ENCODE peak calls at places on chromosomes 6 and 20, in five cellular contexts. One of them, this sample, is unnamed. For H3K4me1, the result is how much of the 10 kb centered on the place peaks cover.

GRCh38 chr20:36523341-36523740 is 18.0 kb upstream of the MYL9 start:
- DNase-seq in heart left ventricle: no peak
- DNase-seq in CD8-positive, alpha-beta T cell: no peak
- DNase-seq in adrenal gland: no peak
- DNase-seq in right cardiac atrium: no peak
- DNase-seq in this sample: no peak

GRCh38 chr6:20978176-20978614 is 443.9 kb downstream of the CDKAL1 start:
- DNase-seq in adrenal gland: no peak
- DNase-seq in right cardiac atrium: no peak
- DNase-seq in heart left ventricle: no peak
- DNase-seq in CD8-positive, alpha-beta T cell: no peak
- DNase-seq in this sample: no peak

GRCh38 chr6:164286021-164286420 is 871.5 kb downstream of the QKI start:
- DNase-seq in heart left ventricle: no peak
- DNase-seq in right cardiac atrium: no peak
- DNase-seq in adrenal gland: no peak
- DNase-seq in CD8-positive, alpha-beta T cell: no peak
- DNase-seq in this sample: no peak

GRCh38 chr6:141290871-141291270 is 841.9 kb upstream of the GJE1 start:
- DNase-seq in adrenal gland: no peak
- DNase-seq in CD8-positive, alpha-beta T cell: no peak
- DNase-seq in heart left ventricle: no peak
- DNase-seq in right cardiac atrium: no peak
- DNase-seq in this sample: no peak

GRCh38 chr6:165988757-165989456 is 178.7 kb downstream of the TBXT start:
- DNase-seq in adrenal gland: no peak
- DNase-seq in right cardiac atrium: peak
- DNase-seq in heart left ventricle: no peak
- DNase-seq in CD8-positive, alpha-beta T cell: no peak
- DNase-seq in this sample: no peak

GRCh38 chr6:13411484-13411883 is 75.9 kb downstream of the GFOD1 start:
- DNase-seq in CD8-positive, alpha-beta T cell: no peak
- DNase-seq in adrenal gland: peak
- DNase-seq in right cardiac atrium: no peak
- DNase-seq in heart left ventricle: no peak
- DNase-seq in this sample: no peak

GRCh38 chr6:141764388-141764787 is 368.3 kb upstream of the GJE1 start:
- DNase-seq in CD8-positive, alpha-beta T cell: no peak
- DNase-seq in heart left ventricle: no peak
- DNase-seq in adrenal gland: no peak
- DNase-seq in right cardiac atrium: no peak
- DNase-seq in this sample: no peak

GRCh38 chr6:79570129-79570801 is 33.0 kb upstream of the LCA5 start:
- DNase-seq in heart left ventricle: no peak
- DNase-seq in CD8-positive, alpha-beta T cell: no peak
- DNase-seq in adrenal gland: peak
- DNase-seq in right cardiac atrium: no peak
- DNase-seq in this sample: peak

GRCh38 chr6:13368716-13369115 is 40.4 kb upstream of the TBC1D7 start:
- DNase-seq in heart left ventricle: no peak
- DNase-seq in CD8-positive, alpha-beta T cell: no peak
- DNase-seq in right cardiac atrium: no peak
- DNase-seq in adrenal gland: no peak
- DNase-seq in this sample: no peak

GRCh38 chr6:64732888-64733287 is 974.1 kb downstream of the EYS start:
- DNase-seq in adrenal gland: no peak
- DNase-seq in right cardiac atrium: no peak
- DNase-seq in CD8-positive, alpha-beta T cell: no peak
- DNase-seq in heart left ventricle: no peak
- DNase-seq in this sample: peak

GRCh38 chr6:28211840-28212509 is 13.1 kb upstream of the ZSCAN9 start:
- DNase-seq in right cardiac atrium: no peak
- DNase-seq in adrenal gland: no peak
- DNase-seq in CD8-positive, alpha-beta T cell: no peak
- DNase-seq in heart left ventricle: no peak
- DNase-seq in this sample: peak
- H3K27ac ChIP-seq in right cardiac atrium: no peak
- H3K27ac ChIP-seq in adrenal gland: no peak
- H3K27ac ChIP-seq in CD8-positive, alpha-beta T cell: no peak
- H3K27ac ChIP-seq in heart left ventricle: no peak
- H3K27ac ChIP-seq in this sample: peak

GRCh38 chr6:105872244-105872643 is 213.9 kb upstream of the PRDM1 start:
- DNase-seq in right cardiac atrium: peak
- DNase-seq in adrenal gland: peak
- DNase-seq in CD8-positive, alpha-beta T cell: no peak
- DNase-seq in heart left ventricle: peak
- DNase-seq in this sample: no peak
- H3K4me1 ChIP-seq in right cardiac atrium: under half
- H3K4me1 ChIP-seq in adrenal gland: under half
- H3K4me1 ChIP-seq in CD8-positive, alpha-beta T cell: under half
- H3K4me1 ChIP-seq in heart left ventricle: under half
- H3K4me1 ChIP-seq in this sample: under half

GRCh38 chr20:40960101-40960500 is 68.5 kb upstream of the TOP1 start:
- DNase-seq in heart left ventricle: no peak
- DNase-seq in adrenal gland: peak
- DNase-seq in right cardiac atrium: no peak
- DNase-seq in CD8-positive, alpha-beta T cell: no peak
- DNase-seq in this sample: no peak
- H3K27ac ChIP-seq in heart left ventricle: no peak
- H3K27ac ChIP-seq in adrenal gland: no peak
- H3K27ac ChIP-seq in right cardiac atrium: no peak
- H3K27ac ChIP-seq in CD8-positive, alpha-beta T cell: no peak
- H3K27ac ChIP-seq in this sample: no peak

GRCh38 chr20:57662028-57662312 is 41.7 kb upstream of the ZBP1 start:
- DNase-seq in adrenal gland: no peak
- DNase-seq in CD8-positive, alpha-beta T cell: no peak
- DNase-seq in right cardiac atrium: no peak
- DNase-seq in heart left ventricle: peak
- DNase-seq in this sample: no peak

GRCh38 chr20:57660510-57661199 is 40.4 kb upstream of the ZBP1 start:
- DNase-seq in right cardiac atrium: no peak
- DNase-seq in heart left ventricle: peak
- DNase-seq in adrenal gland: peak
- DNase-seq in CD8-positive, alpha-beta T cell: no peak
- DNase-seq in this sample: peak

GRCh38 chr20:57659789-57660509 is 39.7 kb upstream of the ZBP1 start:
- DNase-seq in right cardiac atrium: peak
- DNase-seq in adrenal gland: peak
- DNase-seq in heart left ventricle: peak
- DNase-seq in CD8-positive, alpha-beta T cell: no peak
- DNase-seq in this sample: no peak

GRCh38 chr20:57662313-57663240 is 42.4 kb upstream of the ZBP1 start:
- DNase-seq in right cardiac atrium: peak
- DNase-seq in heart left ventricle: peak
- DNase-seq in adrenal gland: peak
- DNase-seq in CD8-positive, alpha-beta T cell: no peak
- DNase-seq in this sample: no peak

GRCh38 chr20:57661201-57662027 is 41.2 kb upstream of the ZBP1 start:
- DNase-seq in right cardiac atrium: peak
- DNase-seq in CD8-positive, alpha-beta T cell: no peak
- DNase-seq in adrenal gland: peak
- DNase-seq in heart left ventricle: peak
- DNase-seq in this sample: peak
- H3K4me1 ChIP-seq in right cardiac atrium: under half
- H3K4me1 ChIP-seq in CD8-positive, alpha-beta T cell: under half
- H3K4me1 ChIP-seq in adrenal gland: under half
- H3K4me1 ChIP-seq in heart left ventricle: under half
- H3K4me1 ChIP-seq in this sample: under half

DNA sequence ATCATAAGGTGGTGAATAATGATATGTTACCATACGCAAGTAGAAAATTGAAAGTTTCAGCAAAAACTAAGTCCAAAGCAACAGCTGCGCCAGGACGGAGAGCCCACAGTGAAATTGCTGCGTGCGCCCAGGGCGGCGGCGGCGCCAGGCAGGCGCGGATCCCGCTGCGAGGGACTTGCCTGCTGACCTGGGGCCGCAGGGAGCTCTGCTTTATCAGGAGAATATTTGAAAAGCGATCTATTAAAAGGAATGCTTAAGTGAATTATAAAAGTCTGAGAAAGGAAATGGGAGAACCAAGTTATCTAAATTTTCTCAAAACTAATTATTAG is 85.4 kb downstream of the THBS2 start:
- DNase-seq in right cardiac atrium: peak
- DNase-seq in heart left ventricle: peak
- DNase-seq in CD8-positive, alpha-beta T cell: no peak
- DNase-seq in adrenal gland: peak
- DNase-seq in this sample: peak
- H3K27ac ChIP-seq in right cardiac atrium: peak
- H3K27ac ChIP-seq in heart left ventricle: peak
- H3K27ac ChIP-seq in CD8-positive, alpha-beta T cell: no peak
- H3K27ac ChIP-seq in adrenal gland: peak
- H3K27ac ChIP-seq in this sample: peak

GRCh38 chr20:3801299-3801698 is 5.2 kb downstream of the CDC25B start:
- DNase-seq in adrenal gland: no peak
- DNase-seq in heart left ventricle: peak
- DNase-seq in right cardiac atrium: no peak
- DNase-seq in CD8-positive, alpha-beta T cell: no peak
- DNase-seq in this sample: no peak
- H3K4me1 ChIP-seq in adrenal gland: under half
- H3K4me1 ChIP-seq in heart left ventricle: under half
- H3K4me1 ChIP-seq in right cardiac atrium: under half
- H3K4me1 ChIP-seq in CD8-positive, alpha-beta T cell: half or more
- H3K4me1 ChIP-seq in this sample: under half

GRCh38 chr20:48898210-48898609 is 23.3 kb upstream of the ARFGEF2 start:
- DNase-seq in right cardiac atrium: no peak
- DNase-seq in CD8-positive, alpha-beta T cell: no peak
- DNase-seq in adrenal gland: peak
- DNase-seq in heart left ventricle: no peak
- DNase-seq in this sample: no peak
- H3K27ac ChIP-seq in right cardiac atrium: no peak
- H3K27ac ChIP-seq in CD8-positive, alpha-beta T cell: no peak
- H3K27ac ChIP-seq in adrenal gland: no peak
- H3K27ac ChIP-seq in heart left ventricle: no peak
- H3K27ac ChIP-seq in this sample: no peak

DNA sequence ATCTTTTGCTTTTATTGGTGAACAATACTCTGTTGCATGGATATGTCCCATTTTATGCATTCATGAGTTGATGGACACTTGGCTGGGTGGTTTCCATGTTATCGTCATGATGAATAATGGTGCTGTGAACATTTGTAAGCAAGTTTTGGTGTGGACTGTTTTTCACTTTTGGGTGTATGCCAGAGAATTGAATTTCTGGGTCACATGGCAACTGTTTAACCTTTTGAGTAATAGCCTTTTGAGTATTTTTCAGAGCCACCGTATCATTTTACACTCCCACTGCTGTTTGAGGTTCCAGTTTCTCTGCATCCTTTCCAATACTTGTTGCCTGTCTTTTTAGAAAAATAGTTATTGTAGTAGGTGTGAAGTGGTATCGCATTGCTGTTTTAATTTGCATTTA is 107.0 kb downstream of the JARID2 start:
- DNase-seq in right cardiac atrium: no peak
- DNase-seq in CD8-positive, alpha-beta T cell: no peak
- DNase-seq in heart left ventricle: no peak
- DNase-seq in adrenal gland: no peak
- DNase-seq in this sample: no peak
- H3K4me1 ChIP-seq in right cardiac atrium: under half
- H3K4me1 ChIP-seq in CD8-positive, alpha-beta T cell: under half
- H3K4me1 ChIP-seq in heart left ventricle: under half
- H3K4me1 ChIP-seq in adrenal gland: under half
- H3K4me1 ChIP-seq in this sample: under half

GRCh38 chr6:1395496-1395895 is 6.1 kb downstream of the FOXF2 start:
- DNase-seq in heart left ventricle: no peak
- DNase-seq in adrenal gland: no peak
- DNase-seq in right cardiac atrium: no peak
- DNase-seq in CD8-positive, alpha-beta T cell: no peak
- DNase-seq in this sample: no peak

GRCh38 chr6:1394591-1395463 is 5.5 kb downstream of the FOXF2 start:
- DNase-seq in adrenal gland: no peak
- DNase-seq in CD8-positive, alpha-beta T cell: no peak
- DNase-seq in right cardiac atrium: no peak
- DNase-seq in heart left ventricle: no peak
- DNase-seq in this sample: no peak

GRCh38 chr6:1393641-1394283 is 4.4 kb downstream of the FOXF2 start:
- DNase-seq in heart left ventricle: no peak
- DNase-seq in adrenal gland: no peak
- DNase-seq in CD8-positive, alpha-beta T cell: no peak
- DNase-seq in right cardiac atrium: no peak
- DNase-seq in this sample: no peak

GRCh38 chr6:1396952-1397868 is 7.8 kb downstream of the FOXF2 start:
- DNase-seq in CD8-positive, alpha-beta T cell: peak
- DNase-seq in adrenal gland: peak
- DNase-seq in heart left ventricle: peak
- DNase-seq in right cardiac atrium: peak
- DNase-seq in this sample: peak

GRCh38 chr6:1395941-1396908 is 6.8 kb downstream of the FOXF2 start:
- DNase-seq in right cardiac atrium: no peak
- DNase-seq in heart left ventricle: no peak
- DNase-seq in CD8-positive, alpha-beta T cell: no peak
- DNase-seq in adrenal gland: no peak
- DNase-seq in this sample: no peak
- H3K27ac ChIP-seq in right cardiac atrium: no peak
- H3K27ac ChIP-seq in heart left ventricle: no peak
- H3K27ac ChIP-seq in CD8-positive, alpha-beta T cell: no peak
- H3K27ac ChIP-seq in adrenal gland: no peak
- H3K27ac ChIP-seq in this sample: no peak